ENCODE peak calls at places on chromosome 20, in five cellular contexts. One of them, this sample, is unnamed.

GRCh38 chr20:46113071-46113470 is 5.0 kb upstream of the CD40 start:
- DNase-seq in HCT116: no peak
- DNase-seq in H1: no peak
- DNase-seq in K562: no peak
- DNase-seq in GM12878: no peak
- DNase-seq in this sample: no peak

GRCh38 chr20:17107127-17107526 is 119.7 kb upstream of the PCSK2 start:
- DNase-seq in HCT116: no peak
- DNase-seq in H1: no peak
- DNase-seq in K562: no peak
- DNase-seq in GM12878: no peak
- DNase-seq in this sample: no peak

GRCh38 chr20:45911486-45912343 is at the start of gene PLTP:
- DNase-seq in HCT116: no peak
- DNase-seq in H1: no peak
- DNase-seq in K562: peak; percentile 47
- DNase-seq in GM12878: no peak
- DNase-seq in this sample: no peak

GRCh38 chr20:41786158-41786557 is 168.0 kb upstream of the CHD6 start:
- DNase-seq in HCT116: no peak
- DNase-seq in H1: no peak
- DNase-seq in K562: no peak
- DNase-seq in GM12878: no peak
- DNase-seq in this sample: peak; percentile 19

GRCh38 chr20:24746351-24746685 is 202.8 kb upstream of the CST7 start:
- DNase-seq in HCT116: peak; percentile 48
- DNase-seq in H1: no peak
- DNase-seq in K562: no peak
- DNase-seq in GM12878: no peak
- DNase-seq in this sample: peak; percentile 56

GRCh38 chr20:428658-429200 is 20.6 kb downstream of the RBCK1 start:
- DNase-seq in HCT116: no peak
- DNase-seq in H1: no peak
- DNase-seq in K562: no peak
- DNase-seq in GM12878: no peak
- DNase-seq in this sample: no peak

GRCh38 chr20:62238569-62239277 is 402 bp downstream of the OSBPL2 start:
- DNase-seq in HCT116: no peak
- DNase-seq in H1: no peak
- DNase-seq in K562: no peak
- DNase-seq in GM12878: no peak
- DNase-seq in this sample: no peak

GRCh38 chr20:56702931-56703840 is 74.1 kb downstream of the TFAP2C start:
- DNase-seq in HCT116: no peak
- DNase-seq in H1: no peak
- DNase-seq in K562: no peak
- DNase-seq in GM12878: no peak
- DNase-seq in this sample: no peak

GRCh38 chr20:5122861-5123260 is 3.1 kb upstream of the PCNA start:
- DNase-seq in HCT116: no peak
- DNase-seq in H1: no peak
- DNase-seq in K562: no peak
- DNase-seq in GM12878: no peak
- DNase-seq in this sample: no peak

GRCh38 chr20:54704032-54704635 is 228.7 kb downstream of the DOK5 start:
- DNase-seq in HCT116: no peak
- DNase-seq in H1: no peak
- DNase-seq in K562: no peak
- DNase-seq in GM12878: no peak
- DNase-seq in this sample: no peak

GRCh38 chr20:47720636-47721427 is 64.4 kb downstream of the SULF2 start:
- DNase-seq in HCT116: no peak
- DNase-seq in H1: no peak
- DNase-seq in K562: no peak
- DNase-seq in GM12878: no peak
- DNase-seq in this sample: no peak

GRCh38 chr20:9582137-9582536 is 67.7 kb downstream of the LAMP5 start:
- DNase-seq in HCT116: no peak
- DNase-seq in H1: no peak
- DNase-seq in K562: no peak
- DNase-seq in GM12878: no peak
- DNase-seq in this sample: no peak

GRCh38 chr20:58718121-58718563 is 25.5 kb downstream of the NPEPL1 start:
- DNase-seq in HCT116: no peak
- DNase-seq in H1: no peak
- DNase-seq in K562: no peak
- DNase-seq in GM12878: no peak
- DNase-seq in this sample: no peak

GRCh38 chr20:38987777-38988176 is 25.6 kb downstream of the DHX35 start:
- DNase-seq in HCT116: no peak
- DNase-seq in H1: no peak
- DNase-seq in K562: no peak
- DNase-seq in GM12878: peak; percentile 84
- DNase-seq in this sample: no peak

GRCh38 chr20:52235129-52235528 is 43.5 kb upstream of the ZFP64 start:
- DNase-seq in HCT116: no peak
- DNase-seq in H1: no peak
- DNase-seq in K562: no peak
- DNase-seq in GM12878: no peak
- DNase-seq in this sample: no peak

GRCh38 chr20:15653396-15654207 is 919.6 kb downstream of the KIF16B start:
- DNase-seq in HCT116: no peak
- DNase-seq in H1: no peak
- DNase-seq in K562: no peak
- DNase-seq in GM12878: no peak
- DNase-seq in this sample: no peak

GRCh38 chr20:7090001-7090400 is 322.5 kb downstream of the BMP2 start:
- DNase-seq in HCT116: no peak
- DNase-seq in H1: no peak
- DNase-seq in K562: no peak
- DNase-seq in GM12878: no peak
- DNase-seq in this sample: no peak

GRCh38 chr20:35954907-35955251 is 577 bp upstream of the SCAND1 start:
- DNase-seq in HCT116: no peak
- DNase-seq in H1: no peak
- DNase-seq in K562: no peak
- DNase-seq in GM12878: no peak
- DNase-seq in this sample: no peak

GRCh38 chr20:47432251-47433210 is 69.2 kb upstream of the NCOA3 start:
- DNase-seq in HCT116: peak; percentile 61
- DNase-seq in H1: no peak
- DNase-seq in K562: no peak
- DNase-seq in GM12878: no peak
- DNase-seq in this sample: no peak

GRCh38 chr20:46853926-46854325 is 40.7 kb upstream of the EYA2 start:
- DNase-seq in HCT116: no peak
- DNase-seq in H1: no peak
- DNase-seq in K562: no peak
- DNase-seq in GM12878: no peak
- DNase-seq in this sample: no peak

GRCh38 chr20:3168079-3168828 is 5.1 kb downstream of the LZTS3 start:
- DNase-seq in HCT116: no peak
- DNase-seq in H1: peak; percentile 46
- DNase-seq in K562: peak; percentile 31
- DNase-seq in GM12878: no peak
- DNase-seq in this sample: peak; percentile 85
- TF ChIP-seq JUND in HCT116: no peak
- TF ChIP-seq JUND in H1: no peak
- TF ChIP-seq JUND in K562: no peak
- TF ChIP-seq JUND in GM12878: no peak
- TF ChIP-seq JUND in this sample: no peak

GRCh38 chr20:25991756-25992130 is 295.1 kb upstream of the ZNF337 start:
- DNase-seq in HCT116: no peak
- DNase-seq in H1: no peak
- DNase-seq in K562: no peak
- DNase-seq in GM12878: no peak
- DNase-seq in this sample: no peak

GRCh38 chr20:25987073-25987927 is 290.6 kb upstream of the ZNF337 start:
- DNase-seq in HCT116: no peak
- DNase-seq in H1: no peak
- DNase-seq in K562: peak; percentile 27
- DNase-seq in GM12878: no peak
- DNase-seq in this sample: no peak

GRCh38 chr20:25992146-25992545 is 295.5 kb upstream of the ZNF337 start:
- DNase-seq in HCT116: no peak
- DNase-seq in H1: no peak
- DNase-seq in K562: no peak
- DNase-seq in GM12878: no peak
- DNase-seq in this sample: no peak

GRCh38 chr20:25991051-25991755 is 294.6 kb upstream of the ZNF337 start:
- DNase-seq in HCT116: no peak
- DNase-seq in H1: no peak
- DNase-seq in K562: no peak
- DNase-seq in GM12878: no peak
- DNase-seq in this sample: no peak

DNA sequence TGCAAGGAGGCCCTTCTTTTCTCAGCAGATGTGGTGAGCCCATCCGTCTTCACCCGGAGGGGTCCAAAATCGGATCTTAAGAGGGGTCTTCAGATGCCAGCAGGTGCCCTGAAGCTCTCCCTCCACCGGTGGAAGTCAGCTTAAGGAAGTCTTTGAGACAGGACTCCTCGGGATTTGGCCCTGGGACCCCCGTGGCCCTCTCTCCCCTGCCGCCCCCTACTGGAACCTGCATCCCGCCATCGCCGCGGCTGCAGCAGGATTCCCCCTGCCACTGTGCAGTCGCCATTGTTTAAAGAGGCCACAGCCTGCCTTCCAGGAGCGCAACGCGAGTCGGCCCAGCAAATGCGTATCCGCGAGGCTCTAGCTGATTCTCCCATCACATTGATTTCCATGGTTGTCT is 292.5 kb upstream of the ZNF337 start:
- DNase-seq in HCT116: no peak
- DNase-seq in H1: no peak
- DNase-seq in K562: no peak
- DNase-seq in GM12878: no peak
- DNase-seq in this sample: no peak
- TF ChIP-seq JUND in HCT116: no peak
- TF ChIP-seq JUND in H1: no peak
- TF ChIP-seq JUND in K562: no peak
- TF ChIP-seq JUND in GM12878: no peak
- TF ChIP-seq JUND in this sample: no peak

GRCh38 chr20:19251506-19251905 is 39.1 kb downstream of the SLC24A3 start:
- DNase-seq in HCT116: no peak
- DNase-seq in H1: no peak
- DNase-seq in K562: no peak
- DNase-seq in GM12878: no peak
- DNase-seq in this sample: no peak
- TF ChIP-seq JUND in HCT116: no peak
- TF ChIP-seq JUND in H1: no peak
- TF ChIP-seq JUND in K562: no peak
- TF ChIP-seq JUND in GM12878: no peak
- TF ChIP-seq JUND in this sample: no peak

GRCh38 chr20:43548273-43548880 is 10.4 kb upstream of the SGK2 start:
- DNase-seq in HCT116: no peak
- DNase-seq in H1: no peak
- DNase-seq in K562: no peak
- DNase-seq in GM12878: no peak
- DNase-seq in this sample: no peak

GRCh38 chr20:43554369-43554768 is 4.5 kb upstream of the SGK2 start:
- DNase-seq in HCT116: no peak
- DNase-seq in H1: no peak
- DNase-seq in K562: no peak
- DNase-seq in GM12878: no peak
- DNase-seq in this sample: no peak

GRCh38 chr20:43549416-43550136 is 9.3 kb upstream of the SGK2 start:
- DNase-seq in HCT116: no peak
- DNase-seq in H1: no peak
- DNase-seq in K562: no peak
- DNase-seq in GM12878: no peak
- DNase-seq in this sample: no peak

GRCh38 chr20:43545837-43546578 is 12.8 kb upstream of the SGK2 start:
- DNase-seq in HCT116: no peak
- DNase-seq in H1: no peak
- DNase-seq in K562: no peak
- DNase-seq in GM12878: no peak
- DNase-seq in this sample: no peak

GRCh38 chr20:43550456-43550855 is 8.4 kb upstream of the SGK2 start:
- DNase-seq in HCT116: no peak
- DNase-seq in H1: no peak
- DNase-seq in K562: no peak
- DNase-seq in GM12878: no peak
- DNase-seq in this sample: no peak
- TF ChIP-seq JUND in HCT116: no peak
- TF ChIP-seq JUND in H1: no peak
- TF ChIP-seq JUND in K562: no peak
- TF ChIP-seq JUND in GM12878: no peak
- TF ChIP-seq JUND in this sample: no peak

GRCh38 chr20:43900496-43900895 is 14.2 kb upstream of the TOX2 start:
- DNase-seq in HCT116: no peak
- DNase-seq in H1: no peak
- DNase-seq in K562: no peak
- DNase-seq in GM12878: no peak
- DNase-seq in this sample: no peak

GRCh38 chr20:43906505-43907034 is 8.1 kb upstream of the TOX2 start:
- DNase-seq in HCT116: no peak
- DNase-seq in H1: no peak
- DNase-seq in K562: no peak
- DNase-seq in GM12878: no peak
- DNase-seq in this sample: no peak

GRCh38 chr20:43901296-43901695 is 13.4 kb upstream of the TOX2 start:
- DNase-seq in HCT116: no peak
- DNase-seq in H1: no peak
- DNase-seq in K562: no peak
- DNase-seq in GM12878: no peak
- DNase-seq in this sample: no peak

GRCh38 chr20:43904778-43905177 is 9.9 kb upstream of the TOX2 start:
- DNase-seq in HCT116: no peak
- DNase-seq in H1: no peak
- DNase-seq in K562: no peak
- DNase-seq in GM12878: no peak
- DNase-seq in this sample: no peak

DNA sequence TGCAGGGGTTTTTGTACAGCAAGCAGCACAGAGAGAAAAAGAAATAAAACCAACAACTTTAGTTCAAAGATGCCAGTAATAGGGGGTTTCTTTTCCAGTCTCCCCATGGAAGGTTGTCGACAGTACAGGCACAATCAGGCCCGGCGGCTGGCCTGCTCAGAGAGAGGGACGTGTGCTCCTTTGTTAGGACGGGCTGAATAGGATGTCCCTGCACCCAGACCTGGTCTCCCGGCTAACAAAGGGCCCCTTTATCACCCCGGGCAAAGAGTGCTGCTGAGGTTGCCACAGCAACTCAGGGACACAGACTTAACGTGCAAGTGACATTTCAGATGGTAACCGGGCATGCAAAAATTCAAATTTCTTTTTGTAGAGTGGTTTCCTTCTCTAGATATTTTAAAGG is 10.5 kb upstream of the TOX2 start:
- DNase-seq in HCT116: no peak
- DNase-seq in H1: no peak
- DNase-seq in K562: no peak
- DNase-seq in GM12878: no peak
- DNase-seq in this sample: no peak
- TF ChIP-seq JUND in HCT116: no peak
- TF ChIP-seq JUND in H1: no peak
- TF ChIP-seq JUND in K562: no peak
- TF ChIP-seq JUND in GM12878: no peak
- TF ChIP-seq JUND in this sample: no peak

This sample was measured in T47D.